ENCODE peak calls at places on chromosome 15, in seven cellular contexts. K is left ventricle myocardium inferior; P is naive thymus-derived CD8-positive, alpha-beta T cell; O is Ammon's horn; W is stimulated activated CD4-positive, alpha-beta T cell treated with anti-CD3 and anti-CD28 coated beads, Interleukin-4, amount 100 ng/mL, for 48 hours; L is HTR-8/SVneo; Q is neuronal stem cell. H is an unnamed sample.

GRCh38 chr15:89747708-89748682 is 3.1 kb downstream of the MESP1 start:
- DNase-seq in K (no peak), P (no peak), O (no peak), W (no peak), L (no peak), Q (no peak), H (no peak)

GRCh38 chr15:58918239-58918638 is 15.2 kb downstream of the SLTM start:
- DNase-seq in K (no peak), P (no peak), O (no peak), W (no peak), L (no peak), Q (no peak), H (no peak)

GRCh38 chr15:25175033-25175788 is 220.4 kb downstream of the SNRPN start:
- DNase-seq in K (peak), P (peak), O (no peak), W (no peak), L (no peak), Q (no peak), H (no peak)

GRCh38 chr15:101142711-101143110 is 109.1 kb downstream of the CHSY1 start:
- DNase-seq in K (no peak), P (no peak), O (no peak), W (no peak), L (no peak), Q (no peak), H (no peak)

GRCh38 chr15:62254137-62254934 is 89.3 kb upstream of the C2CD4B start:
- DNase-seq in K (peak), P (no peak), O (no peak), W (peak), L (peak), Q (peak), H (peak)

GRCh38 chr15:80545078-80545477 is 140.9 kb downstream of the ARNT2 start:
- DNase-seq in K (no peak), P (no peak), O (no peak), W (no peak), L (no peak), Q (no peak), H (no peak)

GRCh38 chr15:65377105-65377975 is 462 bp downstream of the IGDCC3 start:
- DNase-seq in K (no peak), P (no peak), O (peak), W (no peak), L (peak), Q (no peak), H (no peak)

GRCh38 chr15:50149090-50149489 is 30.1 kb upstream of the ATP8B4 start:
- DNase-seq in K (no peak), P (no peak), O (no peak), W (no peak), L (no peak), Q (no peak), H (no peak)

GRCh38 chr15:82909080-82909815 is 43.3 kb downstream of the HOMER2 start:
- DNase-seq in K (no peak), P (no peak), O (no peak), W (no peak), L (no peak), Q (no peak), H (no peak)

GRCh38 chr15:77076325-77076915 is 5.5 kb upstream of the TSPAN3 start:
- DNase-seq in K (no peak), P (no peak), O (peak), W (no peak), L (no peak), Q (no peak), H (no peak)

GRCh38 chr15:33126559-33127290 is 67.8 kb downstream of the FMN1 start:
- DNase-seq in K (peak), P (peak), O (peak), W (peak), L (peak), Q (no peak), H (peak)

GRCh38 chr15:66739287-66739686 is 37.3 kb downstream of the SMAD6 start:
- DNase-seq in K (no peak), P (no peak), O (no peak), W (no peak), L (no peak), Q (no peak), H (no peak)

GRCh38 chr15:42457445-42458442 is 33.2 kb downstream of the ZNF106 start:
- DNase-seq in K (peak), P (no peak), O (peak), W (no peak), L (peak), Q (peak), H (no peak)

GRCh38 chr15:59157398-59157797 is 49.2 kb upstream of the LDHAL6B start:
- DNase-seq in K (no peak), P (no peak), O (no peak), W (no peak), L (no peak), Q (no peak), H (no peak)

GRCh38 chr15:47399100-47399499 is 318.2 kb upstream of the SEMA6D start:
- DNase-seq in K (no peak), P (no peak), O (no peak), W (no peak), L (no peak), Q (no peak), H (no peak)

GRCh38 chr15:49223536-49224274 is 53.7 kb downstream of the GALK2 start:
- DNase-seq in K (no peak), P (no peak), O (no peak), W (no peak), L (no peak), Q (no peak), H (no peak)

GRCh38 chr15:64622410-64623260 is 152.8 kb downstream of the RBPMS2 start:
- DNase-seq in K (no peak), P (peak), O (no peak), W (peak), L (no peak), Q (no peak), H (no peak)

GRCh38 chr15:31083394-31083790 is 18.1 kb downstream of the TRPM1 start:
- DNase-seq in K (no peak), P (no peak), O (no peak), W (no peak), L (no peak), Q (no peak), H (no peak)

GRCh38 chr15:71752604-71753289 is 57.6 kb upstream of the NR2E3 start:
- DNase-seq in K (no peak), P (no peak), O (no peak), W (no peak), L (peak), Q (peak), H (no peak)

GRCh38 chr15:44265757-44266156 is 22.8 kb upstream of the GOLM2 start:
- DNase-seq in K (no peak), P (no peak), O (no peak), W (no peak), L (peak), Q (no peak), H (no peak)

GRCh38 chr15:90020041-90020735 is 19.1 kb downstream of the ZNF710 start:
- DNase-seq in K (no peak), P (no peak), O (peak), W (no peak), L (no peak), Q (no peak), H (no peak)

GRCh38 chr15:52255008-52255407 is 40.6 kb downstream of the MYO5C start:
- DNase-seq in K (no peak), P (no peak), O (no peak), W (no peak), L (no peak), Q (no peak), H (no peak)

GRCh38 chr15:71291723-71292122 is 176.5 kb downstream of the THSD4 start:
- DNase-seq in K (no peak), P (no peak), O (no peak), W (no peak), L (no peak), Q (no peak), H (no peak)

GRCh38 chr15:63238796-63239195 is 38.6 kb upstream of the APH1B start:
- DNase-seq in K (no peak), P (no peak), O (no peak), W (no peak), L (peak), Q (no peak), H (no peak)

GRCh38 chr15:99014803-99015676 is 7.4 kb upstream of the PGPEP1L start:
- DNase-seq in K (peak), P (no peak), O (no peak), W (peak), L (no peak), Q (peak), H (peak)

GRCh38 chr15:64865126-64865997 is 23.6 kb downstream of the PLEKHO2 start:
- DNase-seq in K (no peak), P (no peak), O (no peak), W (no peak), L (no peak), Q (no peak), H (no peak)

GRCh38 chr15:89370120-89371077 is 35.8 kb upstream of the POLG start:
- DNase-seq in K (no peak), P (no peak), O (no peak), W (no peak), L (no peak), Q (no peak), H (no peak)